ENCODE peak calls at places on chromosomes 11 and 22, in six cellular contexts. Z is K562, S is GM12878, U is SK-N-SH, P is HepG2, A is H1. E is an unnamed sample.

GRCh38 chr11:117279711-117280376 is 11.3 kb upstream of the BACE1-AS start:
- DNase-seq in Z (no peak), S (no peak), U (no peak), P (no peak), A (no peak), E (no peak)

GRCh38 chr11:96470521-96470920 is 80.7 kb downstream of the JRKL start:
- DNase-seq in Z (no peak), S (no peak), U (no peak), P (no peak), A (no peak), E (no peak)

GRCh38 chr11:88414385-88414861 is 76.9 kb upstream of the CTSC start:
- DNase-seq in Z (no peak), S (no peak), U (peak), P (no peak), A (no peak), E (no peak)

GRCh38 chr11:67572747-67573419 is 10.7 kb upstream of the GSTP1 start:
- DNase-seq in Z (peak), S (no peak), U (peak), P (peak), A (no peak), E (peak)

GRCh38 chr11:67167715-67168114 is 48.7 kb downstream of the KDM2A start:
- DNase-seq in Z (no peak), S (no peak), U (no peak), P (no peak), A (no peak), E (no peak)

GRCh38 chr11:125201525-125202121 is 37.1 kb downstream of the PKNOX2 start:
- DNase-seq in Z (no peak), S (no peak), U (no peak), P (peak), A (no peak), E (no peak)

GRCh38 chr11:80365315-80365714 is 924.5 kb upstream of the TENM4 start:
- DNase-seq in Z (no peak), S (no peak), U (no peak), P (no peak), A (no peak), E (no peak)

GRCh38 chr11:69915151-69915500 is 95.9 kb upstream of the FGF3 start:
- DNase-seq in Z (no peak), S (no peak), U (no peak), P (no peak), A (no peak), E (no peak)

GRCh38 chr11:3155691-3156258 is 9.3 kb downstream of the OSBPL5 start:
- DNase-seq in Z (no peak), S (no peak), U (peak), P (no peak), A (no peak), E (no peak)

GRCh38 chr11:47361419-47361818 is 8.9 kb upstream of the MYBPC3 start:
- DNase-seq in Z (no peak), S (no peak), U (no peak), P (no peak), A (no peak), E (no peak)

GRCh38 chr22:44668190-44668885 is 33.7 kb upstream of the PRR5 start:
- DNase-seq in Z (peak), S (no peak), U (peak), P (no peak), A (peak), E (no peak)

GRCh38 chr11:19664896-19665548 is 47.6 kb upstream of the NAV2 start:
- DNase-seq in Z (no peak), S (no peak), U (no peak), P (no peak), A (no peak), E (no peak)

GRCh38 chr11:118291453-118291852 is 13.1 kb upstream of the CD3E start:
- DNase-seq in Z (no peak), S (no peak), U (no peak), P (no peak), A (no peak), E (no peak)

GRCh38 chr11:114197799-114198500 is 98.2 kb upstream of the NNMT start:
- DNase-seq in Z (no peak), S (no peak), U (no peak), P (no peak), A (no peak), E (no peak)

GRCh38 chr11:85682330-85683305 is 3.4 kb downstream of the CCDC89 start:
- DNase-seq in Z (peak), S (no peak), U (peak), P (no peak), A (no peak), E (no peak)

GRCh38 chr22:45090364-45090960 is 73.3 kb upstream of the NUP50 start:
- DNase-seq in Z (no peak), S (no peak), U (no peak), P (peak), A (no peak), E (peak)

GRCh38 chr22:41308544-41308947 is 7.2 kb downstream of the ZC3H7B start:
- DNase-seq in Z (no peak), S (no peak), U (no peak), P (peak), A (no peak), E (no peak)

GRCh38 chr22:29727248-29727551 is 7.4 kb downstream of the CABP7 start:
- DNase-seq in Z (peak), S (no peak), U (peak), P (peak), A (peak), E (peak)

GRCh38 chr11:48002565-48002964 is 22.2 kb downstream of the PTPRJ start:
- DNase-seq in Z (no peak), S (no peak), U (no peak), P (no peak), A (no peak), E (no peak)

GRCh38 chr11:73236879-73237278 is 18.8 kb downstream of the P2RY2 start:
- DNase-seq in Z (peak), S (no peak), U (peak), P (peak), A (peak), E (peak)

GRCh38 chr11:111764621-111765020 is 1.6 kb downstream of the PPP2R1B start:
- DNase-seq in Z (no peak), S (no peak), U (no peak), P (no peak), A (no peak), E (no peak)

GRCh38 chr11:43214471-43214870 is 97.3 kb upstream of the API5 start:
- DNase-seq in Z (no peak), S (no peak), U (no peak), P (no peak), A (no peak), E (no peak)

GRCh38 chr11:120562806-120563425 is 51.4 kb downstream of the GRIK4 start:
- DNase-seq in Z (no peak), S (no peak), U (no peak), P (no peak), A (no peak), E (no peak)

GRCh38 chr11:118896472-118896913 is 12.8 kb downstream of the CXCR5 start:
- DNase-seq in Z (no peak), S (no peak), U (no peak), P (no peak), A (no peak), E (no peak)

GRCh38 chr11:121420398-121420797 is 31.7 kb upstream of the SORL1 start:
- DNase-seq in Z (no peak), S (no peak), U (no peak), P (no peak), A (no peak), E (no peak)

GRCh38 chr11:37748641-37749040 is 1150.6 kb upstream of the RAG2 start:
- DNase-seq in Z (no peak), S (no peak), U (no peak), P (no peak), A (no peak), E (no peak)

GRCh38 chr11:37747121-37747520 is 1149.1 kb upstream of the RAG2 start:
- DNase-seq in Z (no peak), S (no peak), U (no peak), P (no peak), A (no peak), E (no peak)
- TF ChIP-seq JUND in Z (no peak), S (no peak), U (no peak), P (no peak), A (no peak), E (no peak)

GRCh38 chr11:30392977-30393376 is 70.1 kb downstream of the ARL14EP start:
- DNase-seq in Z (no peak), S (no peak), U (no peak), P (no peak), A (no peak), E (no peak)

GRCh38 chr11:30392221-30392784 is 69.4 kb downstream of the ARL14EP start:
- DNase-seq in Z (no peak), S (no peak), U (no peak), P (no peak), A (no peak), E (peak)

DNA sequence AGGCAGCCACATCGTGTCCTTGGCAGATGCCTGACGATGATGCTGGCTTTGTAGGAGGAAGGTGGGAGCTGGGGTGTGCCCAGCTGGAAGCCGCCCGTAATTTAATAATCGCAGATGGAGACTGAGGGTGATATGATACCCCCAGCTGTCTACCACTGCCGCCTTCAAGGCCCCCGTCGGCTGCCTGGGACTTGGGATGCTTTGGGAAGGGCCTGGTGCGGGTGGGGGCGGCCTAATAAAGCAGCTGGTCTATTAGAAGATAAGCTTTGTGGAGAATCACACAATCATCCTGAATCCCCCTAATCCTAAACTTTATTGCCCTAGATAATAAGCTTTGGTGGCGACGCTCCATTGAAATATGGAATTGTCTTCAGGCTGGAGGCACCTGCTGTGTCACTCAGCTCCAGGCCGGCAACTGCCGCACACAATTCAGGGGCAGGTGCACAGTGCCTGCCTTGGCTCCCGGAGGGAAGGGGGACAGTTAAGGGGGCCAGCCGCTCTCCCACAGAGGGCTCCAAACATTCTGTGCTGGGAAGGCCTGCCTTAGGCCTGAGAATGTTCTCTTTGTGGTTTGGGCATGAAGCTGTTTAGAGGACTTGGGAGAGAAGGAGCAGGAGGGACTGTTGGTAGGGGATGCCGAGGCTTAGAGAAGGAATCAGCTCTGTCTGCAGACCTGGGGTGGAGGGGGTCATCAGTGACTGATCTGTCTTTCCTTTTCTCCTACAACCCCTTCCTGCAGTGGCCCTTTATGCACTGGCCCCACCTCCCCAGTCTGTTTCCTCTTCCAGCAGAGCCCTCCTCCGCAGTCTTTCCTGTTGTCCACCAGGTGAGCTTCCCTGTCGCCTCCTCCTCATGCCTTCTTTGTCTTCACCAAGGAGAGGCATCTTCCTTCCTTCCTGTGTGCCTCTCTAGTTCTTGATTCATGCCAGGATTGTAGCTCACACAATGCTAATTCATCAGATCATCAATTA is 65.3 kb downstream of the ARL14EP start:
- DNase-seq in Z (no peak), S (no peak), U (no peak), P (no peak), A (no peak), E (no peak)
- TF ChIP-seq JUND in Z (no peak), S (no peak), U (no peak), P (no peak), A (no peak), E (no peak)

GRCh38 chr11:65782816-65783228 is 2.0 kb upstream of the AP5B1 start:
- DNase-seq in Z (no peak), S (no peak), U (peak), P (no peak), A (no peak), E (no peak)
- TF ChIP-seq JUND in Z (no peak), S (no peak), U (no peak), P (no peak), A (no peak), E (no peak)

GRCh38 chr11:101618691-101619090 is 34.9 kb upstream of the TRPC6 start:
- DNase-seq in Z (no peak), S (no peak), U (no peak), P (no peak), A (no peak), E (no peak)
- TF ChIP-seq JUND in Z (no peak), S (no peak), U (no peak), P (no peak), A (no peak), E (no peak)